ENCODE peak calls at places on chromosomes 12 and 14, in five cellular contexts. G, D, B, E and T are unnamed samples.
A peak's percentile ranks its signal among the peaks of the same experiment; 100 is the strongest.

GRCh38 chr14:39442293-39442692 is 10.1 kb upstream of the FBXO33 start:
- DNase-seq in D (peak; percentile 26), G (no peak), B (no peak), E (no peak), T (no peak)

GRCh38 chr14:56002316-56002715 is 115.9 kb upstream of the PELI2 start:
- DNase-seq in G (no peak), B (no peak), D (no peak), E (no peak), T (no peak)

GRCh38 chr14:69937367-69937777 is 58.2 kb downstream of the SMOC1 start:
- DNase-seq in B (no peak), G (no peak), D (no peak), E (no peak), T (no peak)

GRCh38 chr12:107670999-107671643 is 14.5 kb upstream of the PWP1 start:
- DNase-seq in B (no peak), D (no peak), G (no peak), E (no peak), T (no peak)

GRCh38 chr12:50626026-50626425 is 121.2 kb downstream of the DIP2B start:
- DNase-seq in G (no peak), E (no peak), B (no peak), D (no peak), T (no peak)

GRCh38 chr14:96136361-96136760 is 68.3 kb upstream of the BDKRB2 start:
- DNase-seq in E (no peak), G (no peak), D (no peak), B (no peak), T (no peak)

GRCh38 chr12:57118711-57119271 is 7.6 kb upstream of the STAT6 start:
- DNase-seq in D (no peak), B (no peak), E (no peak), G (no peak), T (no peak)

GRCh38 chr12:50297027-50297426 is 13.7 kb upstream of the LIMA1 start:
- DNase-seq in B (no peak), E (no peak), G (no peak), D (no peak), T (no peak)

GRCh38 chr12:25458047-25458552 is 95.0 kb downstream of the LMNTD1 start:
- DNase-seq in G (peak; percentile 86), D (peak; percentile 36), B (no peak), E (no peak), T (no peak)

GRCh38 chr12:105337391-105337790 is 6.9 kb downstream of the C12orf75 start:
- DNase-seq in G (no peak), E (no peak), D (no peak), B (no peak), T (no peak)

GRCh38 chr12:130177615-130178014 is 15.4 kb downstream of the FZD10 start:
- DNase-seq in E (no peak), G (no peak), B (no peak), D (no peak), T (no peak)

GRCh38 chr14:55458800-55459577 is 18.6 kb upstream of the TBPL2 start:
- DNase-seq in G (no peak), B (no peak), E (no peak), D (no peak), T (no peak)

GRCh38 chr14:23727566-23728335 is 91.6 kb downstream of the DHRS2 start:
- DNase-seq in D (no peak), G (peak; percentile 10), B (no peak), E (no peak), T (no peak)

GRCh38 chr12:88594780-88595179 is 14.5 kb upstream of the KITLG start:
- DNase-seq in D (no peak), B (no peak), G (no peak), E (no peak), T (no peak)

GRCh38 chr12:116058574-116058973 is 218.9 kb downstream of the MED13L start:
- DNase-seq in E (no peak), D (no peak), G (no peak), B (no peak), T (no peak)

GRCh38 chr12:77742631-77743030 is 88.1 kb upstream of the NAV3 start:
- DNase-seq in B (no peak), D (no peak), E (no peak), G (no peak), T (no peak)

GRCh38 chr12:104740668-104741067 is 217.4 kb downstream of the SLC41A2 start:
- DNase-seq in E (no peak), B (no peak), G (no peak), D (peak; percentile 61), T (no peak)

GRCh38 chr12:1348606-1349005 is 245.8 kb downstream of the FBXL14 start:
- DNase-seq in G (no peak), D (no peak), E (no peak), B (no peak), T (no peak)

GRCh38 chr14:63467440-63468072 is 75.6 kb downstream of the PPP2R5E start:
- DNase-seq in D (no peak), G (no peak), E (no peak), B (no peak), T (no peak)

GRCh38 chr14:21087294-21088091 is 11.0 kb downstream of the ZNF219 start:
- DNase-seq in B (no peak), G (peak; percentile 93), E (no peak), D (no peak), T (no peak)

GRCh38 chr14:103839569-103839968 is 7.8 kb downstream of the PPP1R13B start:
- DNase-seq in D (no peak), G (no peak), E (no peak), B (no peak), T (no peak)

GRCh38 chr12:106580671-106581508 is 1.9 kb upstream of the RFX4 start:
- DNase-seq in E (no peak), B (no peak), D (no peak), G (no peak), T (no peak)

GRCh38 chr14:63468273-63468672 is 74.9 kb downstream of the PPP2R5E start:
- DNase-seq in G (no peak), B (no peak), E (no peak), D (no peak), T (no peak)

GRCh38 chr12:8057839-8058238 is 8.3 kb downstream of the C3AR1 start:
- DNase-seq in G (no peak), E (no peak), B (no peak), D (no peak), T (no peak)

GRCh38 chr12:91017043-91017442 is 12.3 kb upstream of the EPYC start:
- DNase-seq in G (no peak), B (no peak), E (no peak), D (no peak), T (no peak)

GRCh38 chr14:104436047-104436531 is 143.5 kb upstream of the C14orf180 start:
- DNase-seq in D (peak; percentile 56), E (no peak), B (no peak), G (no peak), T (peak; percentile 92)

GRCh38 chr12:28966049-28966778 is 182.9 kb upstream of the FAR2 start:
- DNase-seq in D (no peak), B (no peak), E (peak; percentile 18), G (no peak), T (peak; percentile 73)

GRCh38 chr12:57429473-57430116 is 1.2 kb downstream of the R3HDM2 start:
- DNase-seq in D (no peak), G (no peak), B (no peak), E (no peak), T (no peak)

GRCh38 chr12:121536058-121536928 is 44.5 kb downstream of the KDM2B start:
- DNase-seq in B (no peak), G (peak; percentile 60), E (no peak), D (peak; percentile 95), T (peak; percentile 88)

GRCh38 chr12:54042970-54043744 is 10.3 kb downstream of the HOXC5 start:
- DNase-seq in B (no peak), G (no peak), E (no peak), D (no peak), T (no peak)

GRCh38 chr12:27164330-27165045 is 79.6 kb upstream of the STK38L start:
- DNase-seq in G (no peak), D (no peak), B (no peak), E (no peak), T (no peak)

GRCh38 chr14:99427632-99428315 is 52.9 kb downstream of the SETD3 start:
- DNase-seq in B (no peak), E (no peak), G (no peak), D (no peak), T (no peak)

GRCh38 chr14:61185534-61185933 is 95.6 kb downstream of the TMEM30B start:
- DNase-seq in B (no peak), G (no peak), E (no peak), D (no peak), T (no peak)

GRCh38 chr14:92287987-92288386 is 35.0 kb upstream of the SLC24A4 start:
- DNase-seq in B (no peak), G (no peak), D (no peak), E (no peak), T (no peak)

GRCh38 chr14:51398898-51399297 is 158.9 kb downstream of the TMX1 start:
- DNase-seq in B (no peak), G (peak; percentile 57), E (no peak), D (no peak), T (peak; percentile 36)

GRCh38 chr12:31431721-31432120 is 105.8 kb upstream of the SINHCAF start:
- DNase-seq in E (no peak), B (no peak), G (peak; percentile 3), D (no peak), T (no peak)

GRCh38 chr12:1796515-1797010 is 23.8 kb upstream of the LRTM2 start:
- DNase-seq in E (no peak), B (no peak), G (no peak), D (no peak), T (peak; percentile 63)

GRCh38 chr12:124399622-124400021 is 104.7 kb downstream of the RFLNA start:
- DNase-seq in E (no peak), B (no peak), D (no peak), G (no peak), T (no peak)